ENCODE peak calls at places on chromosomes 4 and X, in nine cellular contexts. O is transverse colon; I is A673; Y is gastrocnemius medialis; Q is endodermal cell; W is neuronal stem cell; Z is keratinocyte; P is CD8-positive, alpha-beta memory T cell; V is heart left ventricle. U is an unnamed sample.
A peak's percentile ranks its signal among the peaks of the same experiment; 100 is the strongest.

GRCh38 chr4:81214518-81215218 is 354 bp downstream of the PRKG2 start:
- DNase-seq in P (no peak), O (peak; percentile 19), Q (peak; percentile 77), W (peak; percentile 29), Y (no peak), Z (no peak), V (no peak), I (no peak), U (peak; percentile 78)

GRCh38 chrX:100636321-100636991 is at the start of gene TSPAN6:
- DNase-seq in Y (peak; percentile 23), O (peak; percentile 84), W (peak; percentile 78), P (peak; percentile 73), I (peak; percentile 93), Q (peak; percentile 92), V (peak; percentile 77), Z (peak; percentile 23), U (peak; percentile 87)

GRCh38 chr4:180028682-180029081 is 2214.5 kb upstream of the TENM3 start:
- DNase-seq in I (peak; percentile 76), O (peak; percentile 23), Q (peak; percentile 89), Y (no peak), W (peak; percentile 38), V (no peak), Z (no peak), P (no peak), U (peak; percentile 88)

GRCh38 chr4:20538922-20539321 is 161.3 kb upstream of the PACRGL start:
- DNase-seq in Q (no peak), P (no peak), W (no peak), O (no peak), I (no peak), Z (no peak), V (no peak), Y (no peak), U (no peak)

GRCh38 chr4:85968945-85969830 is 390.7 kb downstream of the MAPK10 start:
- DNase-seq in Q (no peak), Y (no peak), V (no peak), P (no peak), I (peak; percentile 56), O (no peak), Z (no peak), W (peak; percentile 24), U (peak; percentile 73)

GRCh38 chr4:41256740-41257256 is at the start of gene UCHL1:
- DNase-seq in V (peak; percentile 21), P (no peak), O (peak; percentile 24), Z (no peak), Q (peak; percentile 98), Y (no peak), I (peak; percentile 97), W (peak; percentile 92), U (peak; percentile 98)

GRCh38 chrX:49177873-49178480 is 6.3 kb downstream of the PLP2 start:
- DNase-seq in I (no peak), W (no peak), Y (no peak), Q (no peak), O (no peak), V (no peak), Z (no peak), P (no peak), U (no peak)

GRCh38 chr4:48071171-48071570 is 54.6 kb downstream of the NIPAL1 start:
- DNase-seq in I (no peak), O (no peak), V (no peak), Y (no peak), Z (no peak), P (no peak), Q (no peak), W (no peak), U (no peak)

GRCh38 chrX:57929373-57929772 is 19.1 kb upstream of the ZXDA start:
- DNase-seq in V (no peak), Y (no peak), Z (no peak), P (no peak), W (no peak), I (peak; percentile 67), O (no peak), Q (no peak), U (peak; percentile 65)

GRCh38 chr4:26028793-26029511 is 114.9 kb downstream of the SMIM20 start:
- DNase-seq in W (peak; percentile 58), Y (peak; percentile 14), O (peak; percentile 71), Z (no peak), Q (peak; percentile 97), V (peak; percentile 68), I (peak; percentile 22), P (peak; percentile 4), U (peak; percentile 26)

GRCh38 chr4:77697860-77698599 is 92.4 kb downstream of the CXCL13 start:
- DNase-seq in V (no peak), P (no peak), Q (peak; percentile 75), Y (peak; percentile 53), O (peak; percentile 53), I (peak; percentile 4), Z (no peak), W (no peak), U (peak; percentile 79)

GRCh38 chrX:20441123-20441522 is 174.4 kb upstream of the RPS6KA3 start:
- DNase-seq in Q (no peak), Z (no peak), I (no peak), V (no peak), O (no peak), P (no peak), W (no peak), Y (no peak), U (no peak)

GRCh38 chr4:1754336-1754735 is 33.0 kb downstream of the TACC3 start:
- DNase-seq in W (no peak), Z (no peak), I (no peak), Y (no peak), O (no peak), V (no peak), P (no peak), Q (no peak), U (no peak)

GRCh38 chr4:185134176-185134869 is 8.7 kb upstream of the SLC25A4 start:
- DNase-seq in Z (no peak), V (no peak), Y (no peak), P (peak; percentile 39), Q (no peak), W (no peak), I (peak; percentile 63), O (no peak), U (peak; percentile 80)

GRCh38 chr4:40331937-40332336 is 3.2 kb upstream of the CHRNA9 start:
- DNase-seq in W (no peak), I (no peak), O (no peak), Y (no peak), V (no peak), Q (no peak), P (no peak), Z (no peak), U (no peak)

GRCh38 chr4:53380221-53380620 is 2.8 kb downstream of the FIP1L1 start:
- DNase-seq in V (no peak), I (no peak), W (no peak), Q (no peak), O (no peak), Y (no peak), Z (no peak), P (no peak), U (no peak)

DNA sequence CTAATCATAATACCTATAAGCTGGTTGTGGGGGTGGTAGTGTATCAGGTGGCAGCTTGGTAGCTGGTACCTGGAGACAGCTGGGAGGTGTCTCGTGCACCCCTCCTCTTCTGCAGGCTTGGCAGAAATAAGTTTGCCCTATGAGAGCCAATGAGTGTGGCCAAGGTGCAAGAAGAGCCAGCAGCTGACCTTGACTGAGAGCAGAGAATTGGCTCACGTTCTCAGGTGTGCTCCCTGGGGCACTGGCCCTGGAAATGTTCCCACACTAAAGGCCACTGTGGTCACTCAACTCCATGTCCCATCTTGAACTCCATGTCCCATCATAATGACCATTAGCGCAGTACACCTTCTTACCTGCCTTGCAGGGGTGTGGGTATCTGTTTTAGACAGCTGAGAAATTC is 13.4 kb downstream of the TRMT44 start:
- DNase-seq in Z (no peak), W (no peak), Q (no peak), I (no peak), Y (no peak), P (no peak), V (no peak), O (no peak), U (no peak)
- H3K36me3 ChIP-seq in Z (peaks cover 26% of the 10 kb centered on the region), W (peaks cover 96% of the 10 kb centered on the region), Q (peaks cover 98% of the 10 kb centered on the region), I (peaks cover 58% of the 10 kb centered on the region), Y (no peaks in the 10 kb centered on the region), P (peaks cover 51% of the 10 kb centered on the region), V (peaks cover 100% of the 10 kb centered on the region), O (peaks cover 44% of the 10 kb centered on the region), U (peaks cover 15% of the 10 kb centered on the region)

GRCh38 chr4:186581421-186581820 is 26.1 kb upstream of the MTNR1A start:
- DNase-seq in Y (no peak), O (no peak), P (no peak), Q (no peak), I (no peak), V (no peak), W (no peak), Z (no peak), U (no peak)

GRCh38 chr4:186584912-186585311 is 29.5 kb upstream of the MTNR1A start:
- DNase-seq in W (no peak), P (no peak), I (no peak), Y (no peak), V (no peak), Z (no peak), O (no peak), Q (no peak), U (no peak)

GRCh38 chr4:186587416-186588018 is 32.1 kb upstream of the MTNR1A start:
- DNase-seq in V (peak; percentile 63), Q (peak; percentile 87), I (peak; percentile 58), Z (no peak), O (peak; percentile 75), P (peak; percentile 30), Y (no peak), W (peak; percentile 57), U (peak; percentile 75)

GRCh38 chr4:186588503-186588902 is 33.1 kb upstream of the MTNR1A start:
- DNase-seq in Z (no peak), O (no peak), Q (no peak), I (no peak), P (no peak), Y (no peak), W (no peak), V (no peak), U (no peak)

GRCh38 chr4:186586190-186586589 is 30.8 kb upstream of the MTNR1A start:
- DNase-seq in I (no peak), V (no peak), Y (no peak), Q (no peak), P (no peak), O (no peak), W (no peak), Z (no peak), U (no peak)
- H3K36me3 ChIP-seq in I (peaks cover 24% of the 10 kb centered on the region), V (peaks cover 32% of the 10 kb centered on the region), Y (no peaks in the 10 kb centered on the region), Q (peaks cover 44% of the 10 kb centered on the region), P (no peaks in the 10 kb centered on the region), O (peaks cover 14% of the 10 kb centered on the region), W (peaks cover 94% of the 10 kb centered on the region), Z (peaks cover 38% of the 10 kb centered on the region), U (peaks cover 18% of the 10 kb centered on the region)

GRCh38 chr4:3525532-3526430 is 6.4 kb downstream of the LRPAP1 start:
- DNase-seq in Z (no peak), V (no peak), O (no peak), I (no peak), W (no peak), Q (peak; percentile 41), P (no peak), Y (no peak), U (no peak)
- H3K36me3 ChIP-seq in Z (peaks cover 28% of the 10 kb centered on the region), V (peaks cover 50% of the 10 kb centered on the region), O (peaks cover 19% of the 10 kb centered on the region), I (peaks cover 34% of the 10 kb centered on the region), W (peaks cover 91% of the 10 kb centered on the region), Q (peaks cover 39% of the 10 kb centered on the region), P (peaks cover 8% of the 10 kb centered on the region), Y (no peaks in the 10 kb centered on the region), U (peaks cover 14% of the 10 kb centered on the region)

DNA sequence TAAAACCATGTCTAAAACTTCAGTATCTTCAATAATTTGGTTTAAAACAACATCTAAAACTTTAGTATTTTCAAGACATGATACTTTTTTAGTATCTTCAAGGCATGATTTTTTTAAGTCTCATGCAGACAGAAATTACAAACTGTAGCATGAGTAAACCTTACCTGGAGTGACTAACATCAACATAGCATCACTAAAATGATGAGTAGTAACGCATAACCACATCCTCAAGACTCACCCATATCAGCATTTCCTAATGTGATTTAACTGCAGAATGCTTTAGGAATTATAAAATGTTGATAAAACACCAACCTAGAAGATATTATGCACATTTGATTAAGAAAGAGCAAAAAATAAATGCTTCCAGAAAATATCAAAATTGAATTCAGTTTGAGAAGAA is 19.7 kb upstream of the EDNRA start:
- DNase-seq in Y (no peak), Z (no peak), O (no peak), W (no peak), P (no peak), I (no peak), V (no peak), Q (no peak), U (no peak)
- H3K36me3 ChIP-seq in Y (no peaks in the 10 kb centered on the region), Z (no peaks in the 10 kb centered on the region), O (no peaks in the 10 kb centered on the region), W (no peaks in the 10 kb centered on the region), P (no peaks in the 10 kb centered on the region), I (no peaks in the 10 kb centered on the region), V (no peaks in the 10 kb centered on the region), Q (no peaks in the 10 kb centered on the region), U (no peaks in the 10 kb centered on the region)